ENCODE peak calls at places on chromosomes 4 and X, in four cellular contexts. One of them, this sample, is unnamed.

GRCh38 chrX:136880003-136880451 is 498 bp downstream of the RBMX start:
- DNase-seq in SK-N-SH: peak; percentile 18
- DNase-seq in HepG2: no peak
- DNase-seq in K562: no peak
- DNase-seq in this sample: no peak

GRCh38 chrX:9586992-9587392 is 122.1 kb downstream of the TBL1X start:
- DNase-seq in K562: no peak
- DNase-seq in HepG2: no peak
- DNase-seq in SK-N-SH: peak; percentile 56
- DNase-seq in this sample: no peak

GRCh38 chr4:12724520-12724919 is 759.6 kb downstream of the RAB28 start:
- DNase-seq in K562: no peak
- DNase-seq in HepG2: peak; percentile 3
- DNase-seq in SK-N-SH: peak; percentile 2
- DNase-seq in this sample: no peak

GRCh38 chrX:18210470-18210869 is 10.2 kb downstream of the BEND2 start:
- DNase-seq in K562: no peak
- DNase-seq in HepG2: no peak
- DNase-seq in SK-N-SH: no peak
- DNase-seq in this sample: no peak

GRCh38 chrX:39629001-39629400 is 468.8 kb downstream of the BCOR start:
- DNase-seq in HepG2: no peak
- DNase-seq in K562: no peak
- DNase-seq in SK-N-SH: no peak
- DNase-seq in this sample: no peak

GRCh38 chrX:74536142-74537010 is 78.0 kb downstream of the RLIM start:
- DNase-seq in HepG2: no peak
- DNase-seq in SK-N-SH: peak; percentile 86
- DNase-seq in K562: peak; percentile 30
- DNase-seq in this sample: no peak

GRCh38 chrX:13123247-13123856 is 78.9 kb upstream of the FAM9C start:
- DNase-seq in K562: no peak
- DNase-seq in HepG2: peak; percentile 75
- DNase-seq in SK-N-SH: no peak
- DNase-seq in this sample: no peak

GRCh38 chrX:148865237-148865636 is 364.8 kb downstream of the AFF2 start:
- DNase-seq in K562: no peak
- DNase-seq in HepG2: no peak
- DNase-seq in SK-N-SH: no peak
- DNase-seq in this sample: no peak

GRCh38 chr4:56184214-56184613 is 203.1 kb downstream of the AASDH start:
- DNase-seq in SK-N-SH: no peak
- DNase-seq in K562: no peak
- DNase-seq in HepG2: no peak
- DNase-seq in this sample: no peak

GRCh38 chr4:122086338-122086737 is 65.8 kb upstream of the BLTP1 start:
- DNase-seq in SK-N-SH: no peak
- DNase-seq in HepG2: no peak
- DNase-seq in K562: no peak
- DNase-seq in this sample: no peak

GRCh38 chr4:46844325-46844917 is 64.6 kb downstream of the COX7B2 start:
- DNase-seq in K562: peak; percentile 21
- DNase-seq in HepG2: peak; percentile 50
- DNase-seq in SK-N-SH: peak; percentile 23
- DNase-seq in this sample: peak; percentile 27

GRCh38 chr4:117137143-117137542 is 51.8 kb upstream of the TRAM1L1 start:
- DNase-seq in HepG2: no peak
- DNase-seq in K562: no peak
- DNase-seq in SK-N-SH: no peak
- DNase-seq in this sample: peak; percentile 50

GRCh38 chr4:56128231-56128630 is 179.5 kb downstream of the CEP135 start:
- DNase-seq in SK-N-SH: no peak
- DNase-seq in HepG2: no peak
- DNase-seq in K562: no peak
- DNase-seq in this sample: no peak

GRCh38 chrX:129108936-129109335 is 414.4 kb downstream of the SMARCA1 start:
- DNase-seq in K562: no peak
- DNase-seq in HepG2: no peak
- DNase-seq in SK-N-SH: no peak
- DNase-seq in this sample: no peak

GRCh38 chrX:19257001-19257400 is 86.7 kb upstream of the PDHA1 start:
- DNase-seq in K562: no peak
- DNase-seq in HepG2: no peak
- DNase-seq in SK-N-SH: no peak
- DNase-seq in this sample: no peak

GRCh38 chrX:11100281-11101035 is 10.7 kb upstream of the HCCS start:
- DNase-seq in HepG2: peak; percentile 76
- DNase-seq in SK-N-SH: peak; percentile 34
- DNase-seq in K562: peak; percentile 12
- DNase-seq in this sample: no peak

GRCh38 chr4:20255823-20256222 is 4.1 kb downstream of the SLIT2 start:
- DNase-seq in K562: no peak
- DNase-seq in SK-N-SH: no peak
- DNase-seq in HepG2: no peak
- DNase-seq in this sample: no peak

GRCh38 chr4:10032625-10033024 is 11.3 kb upstream of the SLC2A9 start:
- DNase-seq in K562: no peak
- DNase-seq in HepG2: peak; percentile 73
- DNase-seq in SK-N-SH: no peak
- DNase-seq in this sample: peak; percentile 13

GRCh38 chrX:131199086-131199485 is 90.0 kb downstream of the IGSF1 start:
- DNase-seq in SK-N-SH: no peak
- DNase-seq in HepG2: no peak
- DNase-seq in K562: no peak
- DNase-seq in this sample: no peak

GRCh38 chr4:147485167-147485566 is 4.3 kb downstream of the EDNRA start:
- DNase-seq in SK-N-SH: no peak
- DNase-seq in HepG2: no peak
- DNase-seq in K562: no peak
- DNase-seq in this sample: no peak

GRCh38 chr4:138542191-138542771 is 300.1 kb upstream of the SLC7A11 start:
- DNase-seq in HepG2: no peak
- DNase-seq in SK-N-SH: no peak
- DNase-seq in K562: no peak
- DNase-seq in this sample: no peak

GRCh38 chr4:51825341-51825740 is 17.6 kb upstream of the DCUN1D4 start:
- DNase-seq in HepG2: no peak
- DNase-seq in SK-N-SH: no peak
- DNase-seq in K562: no peak
- DNase-seq in this sample: no peak

GRCh38 chrX:15207384-15207783 is 62.5 kb downstream of the ASB9 start:
- DNase-seq in SK-N-SH: no peak
- DNase-seq in HepG2: no peak
- DNase-seq in K562: no peak
- DNase-seq in this sample: no peak

GRCh38 chr4:154854362-154854761 is 73.3 kb downstream of the RBM46 start:
- DNase-seq in SK-N-SH: peak; percentile 26
- DNase-seq in K562: no peak
- DNase-seq in HepG2: peak; percentile 7
- DNase-seq in this sample: peak; percentile 16

GRCh38 chr4:82839624-82840023 is 41.0 kb upstream of the SCD5 start:
- DNase-seq in HepG2: no peak
- DNase-seq in SK-N-SH: no peak
- DNase-seq in K562: no peak
- DNase-seq in this sample: no peak

GRCh38 chrX:9842541-9842940 is 56.3 kb downstream of the SHROOM2 start:
- DNase-seq in HepG2: no peak
- DNase-seq in K562: no peak
- DNase-seq in SK-N-SH: no peak
- DNase-seq in this sample: no peak

GRCh38 chrX:43734444-43734843 is 78.3 kb downstream of the MAOA start:
- DNase-seq in HepG2: no peak
- DNase-seq in K562: no peak
- DNase-seq in SK-N-SH: no peak
- DNase-seq in this sample: no peak

GRCh38 chrX:1536712-1537030 is 314 bp downstream of the P2RY8 start:
- DNase-seq in SK-N-SH: no peak
- DNase-seq in K562: no peak
- DNase-seq in HepG2: no peak
- DNase-seq in this sample: no peak

DNA sequence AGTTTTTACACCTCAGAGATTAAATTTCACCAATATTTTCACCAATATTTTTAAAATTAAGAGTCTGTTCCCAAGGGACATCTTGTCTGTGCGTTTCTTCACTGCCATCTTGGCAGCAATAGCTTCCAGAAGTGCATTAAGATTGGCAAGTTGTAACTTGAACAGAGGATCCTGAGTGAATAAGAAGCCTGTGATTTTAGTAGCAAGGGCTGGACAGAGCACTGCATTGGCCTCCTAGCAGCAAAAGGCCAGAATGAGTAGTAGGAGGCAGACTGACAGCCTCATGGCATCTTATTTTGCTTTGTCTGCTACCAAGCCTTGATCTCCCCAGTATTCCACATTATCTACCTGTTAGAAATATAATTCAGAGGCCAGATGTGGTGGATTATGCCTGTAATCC is 138.4 kb downstream of the CPE start:
- DNase-seq in SK-N-SH: no peak
- DNase-seq in K562: no peak
- DNase-seq in HepG2: no peak
- DNase-seq in this sample: no peak
- TF ChIP-seq ELF1 in SK-N-SH: no peak
- TF ChIP-seq ELF1 in K562: no peak
- TF ChIP-seq ELF1 in HepG2: no peak
- TF ChIP-seq ELF1 in this sample: no peak

DNA sequence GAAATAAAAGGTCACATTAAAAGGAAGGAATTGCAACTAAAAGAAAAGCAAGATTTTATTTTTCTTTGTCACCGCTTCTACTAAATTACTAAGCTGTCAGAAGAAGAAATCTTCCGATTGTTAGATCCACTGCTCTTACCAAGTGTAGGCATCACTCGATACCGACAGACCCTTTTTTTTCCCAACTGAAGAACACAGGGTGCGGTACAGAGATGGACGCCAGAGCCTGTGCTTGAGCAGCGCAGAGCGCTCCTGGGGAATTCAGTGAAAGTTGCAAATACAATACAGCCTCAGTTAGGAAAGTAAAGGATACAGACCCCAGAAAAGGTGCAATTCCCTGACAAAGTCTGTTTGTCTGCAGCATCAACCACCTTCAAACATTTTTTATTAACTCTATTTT is 94.9 kb upstream of the WDR17 start:
- DNase-seq in HepG2: no peak
- DNase-seq in SK-N-SH: no peak
- DNase-seq in K562: no peak
- DNase-seq in this sample: no peak
- TF ChIP-seq ELF1 in HepG2: no peak
- TF ChIP-seq ELF1 in SK-N-SH: no peak
- TF ChIP-seq ELF1 in K562: no peak
- TF ChIP-seq ELF1 in this sample: no peak

GRCh38 chr4:67438975-67439374 is 106.3 kb downstream of the CENPC start:
- DNase-seq in K562: no peak
- DNase-seq in SK-N-SH: no peak
- DNase-seq in HepG2: no peak
- DNase-seq in this sample: no peak

GRCh38 chr4:67436742-67437141 is 108.6 kb downstream of the CENPC start:
- DNase-seq in SK-N-SH: no peak
- DNase-seq in K562: no peak
- DNase-seq in HepG2: no peak
- DNase-seq in this sample: no peak

GRCh38 chr4:67437974-67438713 is 107.2 kb downstream of the CENPC start:
- DNase-seq in SK-N-SH: no peak
- DNase-seq in K562: no peak
- DNase-seq in HepG2: peak; percentile 11
- DNase-seq in this sample: no peak
- TF ChIP-seq ELF1 in SK-N-SH: no peak
- TF ChIP-seq ELF1 in K562: no peak
- TF ChIP-seq ELF1 in HepG2: no peak
- TF ChIP-seq ELF1 in this sample: no peak

GRCh38 chr4:176549161-176549865 is 229.5 kb downstream of the SPCS3 start:
- DNase-seq in HepG2: no peak
- DNase-seq in SK-N-SH: no peak
- DNase-seq in K562: no peak
- DNase-seq in this sample: no peak
- TF ChIP-seq ELF1 in HepG2: no peak
- TF ChIP-seq ELF1 in SK-N-SH: no peak
- TF ChIP-seq ELF1 in K562: no peak
- TF ChIP-seq ELF1 in this sample: no peak

GRCh38 chrX:73448379-73448778 is 1.5 kb downstream of the CDX4 start:
- DNase-seq in HepG2: no peak
- DNase-seq in K562: no peak
- DNase-seq in SK-N-SH: no peak
- DNase-seq in this sample: no peak
- TF ChIP-seq ELF1 in HepG2: no peak
- TF ChIP-seq ELF1 in K562: no peak
- TF ChIP-seq ELF1 in SK-N-SH: no peak
- TF ChIP-seq ELF1 in this sample: no peak

GRCh38 chr4:2832981-2833670 is 10.5 kb upstream of the ADD1 start:
- DNase-seq in SK-N-SH: no peak
- DNase-seq in K562: no peak
- DNase-seq in HepG2: no peak
- DNase-seq in this sample: no peak
- TF ChIP-seq ELF1 in SK-N-SH: no peak
- TF ChIP-seq ELF1 in K562: no peak
- TF ChIP-seq ELF1 in HepG2: no peak
- TF ChIP-seq ELF1 in this sample: no peak

GRCh38 chr4:21827575-21827974 is 121.0 kb downstream of the KCNIP4 start:
- DNase-seq in HepG2: no peak
- DNase-seq in SK-N-SH: no peak
- DNase-seq in K562: no peak
- DNase-seq in this sample: no peak
- TF ChIP-seq ELF1 in HepG2: no peak
- TF ChIP-seq ELF1 in SK-N-SH: no peak
- TF ChIP-seq ELF1 in K562: no peak
- TF ChIP-seq ELF1 in this sample: no peak

GRCh38 chrX:112714357-112714918 is 34.7 kb upstream of the LHFPL1 start:
- DNase-seq in HepG2: no peak
- DNase-seq in K562: no peak
- DNase-seq in SK-N-SH: no peak
- DNase-seq in this sample: no peak
- TF ChIP-seq ELF1 in HepG2: no peak
- TF ChIP-seq ELF1 in K562: no peak
- TF ChIP-seq ELF1 in SK-N-SH: no peak
- TF ChIP-seq ELF1 in this sample: no peak

GRCh38 chr4:92305148-92305877 is 1.5 kb downstream of the GRID2 start:
- DNase-seq in HepG2: no peak
- DNase-seq in SK-N-SH: peak; percentile 85
- DNase-seq in K562: no peak
- DNase-seq in this sample: peak; percentile 22
- TF ChIP-seq ELF1 in HepG2: no peak
- TF ChIP-seq ELF1 in SK-N-SH: no peak
- TF ChIP-seq ELF1 in K562: no peak
- TF ChIP-seq ELF1 in this sample: no peak

DNA sequence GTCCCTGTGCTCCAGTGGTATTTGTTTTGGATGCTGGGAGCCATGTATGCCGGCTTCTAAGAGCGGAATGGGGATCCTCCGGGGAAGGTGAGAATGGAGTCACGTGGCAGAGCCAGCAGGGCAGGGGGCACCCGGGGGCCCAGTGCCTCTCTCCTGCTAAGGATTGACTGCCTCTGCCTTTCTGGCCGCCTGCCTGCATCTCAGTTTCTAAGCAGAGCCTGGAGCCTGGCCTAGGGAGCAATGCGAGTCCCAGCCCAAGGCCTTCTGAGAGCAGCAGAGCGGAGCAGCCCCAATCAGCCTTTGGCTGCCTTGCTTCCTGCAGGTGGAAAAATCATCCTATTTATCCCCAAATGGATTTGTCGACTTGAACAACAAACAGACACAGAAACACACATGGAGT is 141.0 kb downstream of the PJA1 start:
- DNase-seq in K562: no peak
- DNase-seq in HepG2: no peak
- DNase-seq in SK-N-SH: no peak
- DNase-seq in this sample: no peak
- TF ChIP-seq ELF1 in K562: no peak
- TF ChIP-seq ELF1 in HepG2: no peak
- TF ChIP-seq ELF1 in SK-N-SH: no peak
- TF ChIP-seq ELF1 in this sample: no peak